ENCODE peak calls at places on chromosomes 16 and 17, in seven cellular contexts. O, W, B, J, X, F and N are unnamed samples. For H3K9me3, the result is how much of the 10 kb centered on the place peaks cover.

GRCh38 chr16:51641191-51641765 is 490.2 kb upstream of the SALL1 start:
- DNase-seq in O (no peak), W (no peak), B (no peak), J (no peak), X (no peak), F (no peak), N (no peak)

GRCh38 chr17:28404461-28404811 is 1.6 kb downstream of the SLC46A1 start:
- DNase-seq in O (no peak), W (no peak), B (no peak), J (no peak), X (no peak), F (no peak), N (no peak)

GRCh38 chr16:82033006-82033405 is 2.0 kb upstream of the HSD17B2 start:
- DNase-seq in O (no peak), W (no peak), B (no peak), J (no peak), X (peak), F (no peak), N (peak)

GRCh38 chr16:16143941-16144340 is 79.4 kb downstream of the ABCC6 start:
- DNase-seq in O (no peak), W (no peak), B (no peak), J (no peak), X (no peak), F (no peak), N (no peak)

GRCh38 chr17:66508896-66509843 is 206.8 kb downstream of the PRKCA start:
- DNase-seq in O (peak), W (no peak), B (no peak), J (peak), X (peak), F (no peak), N (peak)

GRCh38 chr16:49484454-49484853 is 110.8 kb downstream of the C16orf78 start:
- DNase-seq in O (no peak), W (peak), B (peak), J (no peak), X (peak), F (peak), N (peak)

GRCh38 chr17:69960755-69961154 is 114.3 kb upstream of the KCNJ16 start:
- DNase-seq in O (no peak), W (peak), B (no peak), J (no peak), X (no peak), F (no peak), N (no peak)

GRCh38 chr17:55843785-55844184 is 92.9 kb downstream of the PCTP start:
- DNase-seq in O (no peak), W (no peak), B (no peak), J (no peak), X (no peak), F (no peak), N (no peak)

GRCh38 chr17:29176500-29177351 is 3.5 kb downstream of the MYO18A start:
- DNase-seq in O (peak), W (no peak), B (no peak), J (no peak), X (peak), F (no peak), N (peak)

GRCh38 chr17:45312477-45313418 is 4.1 kb downstream of the MAP3K14 start:
- DNase-seq in O (peak), W (no peak), B (no peak), J (no peak), X (no peak), F (no peak), N (no peak)

GRCh38 chr16:22023505-22023904 is 15.6 kb downstream of the MOSMO start:
- DNase-seq in O (no peak), W (no peak), B (no peak), J (no peak), X (no peak), F (no peak), N (no peak)

GRCh38 chr17:146546-146945 is 9.2 kb downstream of the SCGB1C2 start:
- DNase-seq in O (no peak), W (no peak), B (peak), J (no peak), X (peak), F (peak), N (no peak)

GRCh38 chr16:17817260-17817659 is 346.5 kb upstream of the XYLT1 start:
- DNase-seq in O (no peak), W (no peak), B (no peak), J (no peak), X (no peak), F (no peak), N (no peak)

GRCh38 chr16:8850279-8850885 is 18.4 kb downstream of the CARHSP1 start:
- DNase-seq in O (peak), W (peak), B (peak), J (no peak), X (peak), F (peak), N (no peak)

GRCh38 chr16:10408824-10409381 is 23.0 kb downstream of the ATF7IP2 start:
- DNase-seq in O (peak), W (no peak), B (no peak), J (no peak), X (no peak), F (no peak), N (no peak)

GRCh38 chr16:10410469-10410868 is 24.6 kb downstream of the ATF7IP2 start:
- DNase-seq in O (no peak), W (no peak), B (no peak), J (no peak), X (no peak), F (no peak), N (no peak)

DNA sequence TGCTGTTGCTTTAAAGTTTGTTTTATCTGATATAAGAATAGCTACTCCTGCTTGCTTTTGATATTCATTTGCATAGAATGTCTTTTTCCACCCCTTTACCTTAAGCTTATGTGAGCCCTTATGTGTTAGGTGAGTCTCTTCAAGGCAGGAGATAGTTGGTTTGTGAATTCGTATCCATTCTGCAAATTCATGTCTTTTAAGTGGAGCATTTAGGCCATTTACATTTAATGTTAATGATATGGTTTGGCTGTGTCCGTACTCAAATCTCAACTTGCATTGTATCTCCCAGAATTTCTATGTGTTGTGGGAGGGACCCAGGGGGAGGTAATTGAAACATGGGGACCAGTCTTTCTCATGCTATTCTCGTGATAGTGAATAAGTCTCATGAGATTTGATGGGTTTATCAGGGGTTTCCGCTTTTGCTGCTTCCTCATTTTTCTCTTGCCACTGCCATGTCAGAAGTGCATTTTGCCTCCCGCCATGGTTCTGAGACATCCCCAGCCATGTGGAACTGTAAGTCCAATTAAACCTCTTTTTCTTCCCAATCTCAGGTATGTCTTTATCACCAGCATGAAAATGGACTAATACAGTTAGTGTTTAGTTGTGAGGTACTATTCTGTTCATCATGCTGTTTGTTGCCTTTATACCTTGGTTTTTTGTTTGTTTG is 27.2 kb downstream of the ATF7IP2 start:
- DNase-seq in O (no peak), W (no peak), B (no peak), J (no peak), X (no peak), F (no peak), N (no peak)
- H3K9me3 ChIP-seq in O (under half), W (half or more), B (under half), J (under half), X (under half), F (under half), N (under half)

GRCh38 chr17:33560165-33560564 is 267.1 kb upstream of the ASIC2 start:
- DNase-seq in O (no peak), W (no peak), B (no peak), J (no peak), X (no peak), F (no peak), N (no peak)

GRCh38 chr17:33561935-33562334 is 268.8 kb upstream of the ASIC2 start:
- DNase-seq in O (no peak), W (no peak), B (no peak), J (no peak), X (no peak), F (no peak), N (no peak)

GRCh38 chr17:33560871-33561270 is 267.8 kb upstream of the ASIC2 start:
- DNase-seq in O (no peak), W (no peak), B (no peak), J (no peak), X (no peak), F (no peak), N (no peak)

GRCh38 chr17:33564146-33564545 is 271.1 kb upstream of the ASIC2 start:
- DNase-seq in O (no peak), W (no peak), B (no peak), J (no peak), X (no peak), F (no peak), N (no peak)

DNA sequence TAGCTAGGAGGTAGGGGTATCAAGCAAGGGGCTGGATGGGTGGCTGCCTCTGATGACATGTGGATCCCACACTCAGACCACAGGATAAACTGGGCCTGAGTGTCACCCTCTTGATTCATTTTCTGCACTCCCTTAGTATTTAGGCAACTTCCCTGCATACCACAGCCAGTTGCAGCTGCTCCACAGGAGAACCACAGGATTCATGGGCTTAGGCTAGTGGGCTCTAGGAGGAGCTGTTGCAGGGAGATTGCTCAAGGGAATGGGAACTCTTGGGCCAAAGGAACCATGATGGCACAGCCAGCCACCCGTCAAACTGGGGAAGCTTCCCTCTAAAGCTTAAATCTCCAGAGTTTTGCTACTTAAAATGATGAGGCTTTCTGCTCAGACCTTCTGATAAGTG is 269.7 kb upstream of the ASIC2 start:
- DNase-seq in O (no peak), W (no peak), B (no peak), J (no peak), X (no peak), F (no peak), N (no peak)
- TF ChIP-seq CTCF in O (no peak), W (peak), B (no peak), J (no peak), X (no peak), F (no peak), N (no peak)

DNA sequence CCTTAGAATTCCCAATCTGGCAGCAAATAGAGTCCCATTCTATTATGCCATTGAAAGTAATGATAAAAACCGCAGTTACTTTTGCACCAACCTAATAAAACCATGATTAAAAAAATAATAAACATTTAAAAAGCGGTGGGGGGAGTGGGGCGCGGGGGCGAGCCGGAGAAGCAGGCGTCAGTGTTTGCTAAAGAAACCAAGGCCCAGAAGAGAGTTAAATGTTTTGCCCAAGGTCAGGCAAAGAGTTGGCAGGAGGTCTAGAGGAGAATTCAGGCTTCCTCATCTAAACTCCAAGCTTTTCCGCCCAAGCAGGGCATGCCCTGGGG is 9.7 kb upstream of the PRSS22 start:
- DNase-seq in O (no peak), W (no peak), B (no peak), J (no peak), X (no peak), F (no peak), N (no peak)
- H3K27ac ChIP-seq in O (peak), W (peak), B (peak), J (peak), X (peak), F (peak), N (peak)

DNA sequence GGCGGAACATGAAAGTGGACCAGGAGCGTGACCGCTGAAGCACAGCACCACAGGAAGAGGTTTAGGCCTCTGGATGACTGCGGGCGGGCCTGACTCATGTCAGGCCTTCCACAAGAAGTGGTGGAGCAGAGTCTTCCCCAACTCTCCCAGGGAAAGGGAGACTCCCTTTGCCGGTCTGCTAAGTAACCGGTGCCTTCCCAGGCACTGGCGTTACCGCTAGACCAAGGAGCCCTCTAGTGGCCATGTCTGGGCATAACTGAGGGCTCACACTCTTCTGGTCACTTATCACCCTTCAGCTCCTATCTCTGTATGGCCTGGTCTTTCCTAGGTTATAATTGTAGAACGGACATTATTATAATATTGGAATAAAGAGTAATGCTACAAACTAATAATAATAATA is 1931.9 kb downstream of the TP53TG3F start:
- DNase-seq in O (peak), W (peak), B (no peak), J (no peak), X (no peak), F (no peak), N (peak)
- H3K9me3 ChIP-seq in O (under half), W (under half), B (under half), J (under half), X (under half), F (under half), N (under half)